ENCODE peak calls at places on chromosomes 5 and 9, in six cellular contexts. G is fibroblast of pulmonary artery; A is naive thymus-derived CD4-positive, alpha-beta T cell; Q is brain microvascular endothelial cell; D is choroid plexus epithelial cell; F is NT2/D1. N is an unnamed sample.
A peak's percentile ranks its signal among the peaks of the same experiment; 100 is the strongest.

GRCh38 chr9:101536351-101536750 is 2.7 kb downstream of the RNF20 start:
- DNase-seq in G (peak; percentile 27), D (peak; percentile 50), Q (peak; percentile 30), A (no peak), F (no peak), N (no peak)

GRCh38 chr5:53994148-53994547 is 316.2 kb downstream of the ARL15 start:
- DNase-seq in A (no peak), D (peak; percentile 74), F (no peak), Q (no peak), G (peak; percentile 77), N (no peak)

GRCh38 chr5:68141494-68141893 is 74.1 kb upstream of the PIK3R1 start:
- DNase-seq in G (no peak), D (peak; percentile 81), Q (peak; percentile 58), A (no peak), F (no peak), N (no peak)

GRCh38 chr5:113081881-113082546 is 105.4 kb downstream of the DCP2 start:
- DNase-seq in G (peak; percentile 83), F (no peak), A (no peak), Q (peak; percentile 29), D (peak; percentile 52), N (no peak)

GRCh38 chr9:114210691-114211276 is 55.4 kb downstream of the COL27A1 start:
- DNase-seq in Q (no peak), A (no peak), D (no peak), G (no peak), F (no peak), N (no peak)

GRCh38 chr5:124527220-124527991 is 219.0 kb downstream of the ZNF608 start:
- DNase-seq in F (no peak), Q (no peak), G (no peak), D (no peak), A (no peak), N (peak; percentile 83)

GRCh38 chr9:11038366-11038765 is 425.6 kb upstream of the PTPRD start:
- DNase-seq in A (no peak), F (no peak), G (no peak), Q (no peak), D (no peak), N (no peak)

GRCh38 chr9:120971938-120972337 is 45.3 kb upstream of the TRAF1 start:
- DNase-seq in G (no peak), A (no peak), F (no peak), Q (no peak), D (no peak), N (no peak)

DNA sequence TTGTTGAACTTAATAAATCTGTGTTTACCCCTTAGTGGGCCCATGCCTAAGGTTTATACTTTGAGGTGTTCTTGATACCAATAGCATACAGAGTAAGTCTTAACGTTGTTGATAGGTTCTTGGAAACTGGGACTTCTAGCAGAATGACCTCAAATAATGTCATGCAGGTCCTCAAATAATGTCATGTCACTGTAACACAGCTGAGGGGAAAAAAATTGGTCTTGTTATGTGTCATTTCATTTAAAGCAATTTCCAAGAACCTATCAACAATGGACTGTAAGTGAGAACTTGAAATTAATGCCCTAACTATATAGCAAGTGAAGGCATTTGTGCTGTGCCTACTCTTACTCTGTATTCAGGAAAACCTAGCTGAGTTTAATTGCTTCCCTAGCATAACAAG is 7.2 kb downstream of the DNAJA1 start:
- DNase-seq in D (no peak), Q (no peak), G (no peak), F (no peak), A (no peak), N (no peak)
- H3K4me3 ChIP-seq in D (no peak overlapping the region), Q (no peak overlapping the region), G (no peak overlapping the region), F (no peak overlapping the region), A (no peak overlapping the region), N (no peak overlapping the region)

GRCh38 chr9:133597316-133597957 is 11.8 kb downstream of the FAM163B start:
- DNase-seq in Q (no peak), G (peak; percentile 31), D (peak; percentile 37), A (no peak), F (no peak), N (no peak)

GRCh38 chr9:133600747-133601146 is 8.4 kb downstream of the FAM163B start:
- DNase-seq in Q (no peak), G (no peak), D (no peak), A (no peak), F (no peak), N (no peak)

GRCh38 chr9:133601746-133602145 is 7.4 kb downstream of the FAM163B start:
- DNase-seq in F (no peak), Q (no peak), G (no peak), A (no peak), D (no peak), N (no peak)

GRCh38 chr9:133598978-133599377 is 10.2 kb downstream of the FAM163B start:
- DNase-seq in G (no peak), F (no peak), Q (no peak), D (no peak), A (no peak), N (no peak)

GRCh38 chr9:133599470-133600173 is 9.6 kb downstream of the FAM163B start:
- DNase-seq in Q (no peak), G (no peak), F (no peak), D (no peak), A (no peak), N (no peak)
- H3K4me3 ChIP-seq in Q (no peak overlapping the region), G (no peak overlapping the region), F (no peak overlapping the region), D (no peak overlapping the region), A (no peak overlapping the region), N (no peak overlapping the region)

GRCh38 chr5:471750-472058 is 28.7 kb downstream of the EXOC3 start:
- DNase-seq in A (no peak), D (no peak), G (no peak), Q (no peak), F (no peak), N (no peak)

GRCh38 chr5:472076-472655 is 29.2 kb downstream of the EXOC3 start:
- DNase-seq in Q (no peak), G (no peak), A (no peak), D (peak; percentile 18), F (no peak), N (no peak)

GRCh38 chr5:469752-470483 is 26.9 kb downstream of the EXOC3 start:
- DNase-seq in Q (no peak), G (no peak), F (no peak), A (no peak), D (no peak), N (no peak)

GRCh38 chr5:472656-473343 is 29.8 kb downstream of the EXOC3 start:
- DNase-seq in F (peak; percentile 39), G (peak; percentile 77), A (peak; percentile 90), D (peak; percentile 69), Q (peak; percentile 53), N (peak; percentile 43)

DNA sequence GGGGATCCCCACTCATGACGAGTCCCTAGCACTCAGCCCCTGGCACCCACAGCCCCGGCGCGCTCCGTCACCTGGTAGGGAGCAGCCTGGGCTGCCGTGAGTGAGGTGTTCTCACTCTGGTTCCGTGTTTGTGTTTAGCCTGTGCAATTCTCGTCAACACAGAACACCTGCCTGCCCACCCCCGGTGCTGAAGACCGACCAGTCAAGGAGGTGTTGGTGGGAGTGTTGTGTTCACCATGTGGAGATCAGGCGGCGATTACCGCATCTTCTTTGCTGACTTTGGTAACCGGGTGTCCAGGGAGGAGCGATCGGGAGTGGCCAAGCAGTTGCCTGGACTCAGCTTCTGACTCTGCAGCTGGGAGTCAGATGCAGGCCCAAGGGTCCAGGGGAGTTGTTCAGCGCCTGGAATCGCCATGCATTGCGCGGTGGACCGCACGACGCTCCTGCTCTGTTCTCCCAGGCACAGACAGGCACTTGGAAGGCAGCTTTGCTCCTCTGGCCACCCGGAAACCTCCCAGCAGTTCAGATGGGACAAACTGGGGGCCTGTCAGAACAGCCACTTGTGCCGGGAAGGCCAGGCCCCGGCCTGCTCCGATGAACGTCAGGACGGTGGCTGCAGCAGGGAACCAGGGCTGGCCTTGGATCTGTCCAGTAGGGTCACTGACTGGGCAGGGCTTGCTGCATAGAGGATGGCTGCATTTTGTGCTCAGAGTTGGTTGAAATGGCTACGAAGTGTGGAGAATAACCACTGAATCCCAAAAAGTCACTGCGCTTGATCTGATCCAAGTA is 28.2 kb downstream of the EXOC3 start:
- DNase-seq in Q (no peak), D (no peak), F (no peak), A (no peak), G (no peak), N (no peak)
- H3K4me3 ChIP-seq in Q (no peak overlapping the region), D (no peak overlapping the region), F (no peak overlapping the region), A (peak overlapping the region; percentile 82), G (peak overlapping the region; percentile 63), N (no peak overlapping the region)

GRCh38 chr5:150409638-150410523 is 2.8 kb downstream of the CD74 start:
- DNase-seq in G (peak; percentile 87), Q (peak; percentile 86), A (peak; percentile 27), F (peak; percentile 63), D (peak; percentile 92), N (peak; percentile 41)
- H3K4me3 ChIP-seq in G (no peak overlapping the region), Q (no peak overlapping the region), A (peak overlapping the region; percentile 83), F (peak overlapping the region; percentile 26), D (no peak overlapping the region), N (no peak overlapping the region)

GRCh38 chr5:73450672-73451217 is 2.2 kb upstream of the FOXD1 start:
- DNase-seq in Q (no peak), G (no peak), D (peak; percentile 49), F (no peak), A (no peak), N (no peak)
- H3K4me3 ChIP-seq in Q (peak overlapping the region; percentile 55), G (no peak overlapping the region), D (peak overlapping the region; percentile 64), F (peak overlapping the region; percentile 36), A (no peak overlapping the region), N (peak overlapping the region; percentile 60)

GRCh38 chr5:179819296-179820126 is 1.2 kb upstream of the SQSTM1 start:
- DNase-seq in G (peak; percentile 82), A (no peak), F (no peak), D (peak; percentile 84), Q (peak; percentile 48), N (peak; percentile 31)
- H3K4me3 ChIP-seq in G (peak overlapping the region; percentile 36), A (peak overlapping the region; percentile 87), F (peak overlapping the region; percentile 8), D (peak overlapping the region; percentile 9), Q (peak overlapping the region; percentile 12), N (peak overlapping the region; percentile 27)

DNA sequence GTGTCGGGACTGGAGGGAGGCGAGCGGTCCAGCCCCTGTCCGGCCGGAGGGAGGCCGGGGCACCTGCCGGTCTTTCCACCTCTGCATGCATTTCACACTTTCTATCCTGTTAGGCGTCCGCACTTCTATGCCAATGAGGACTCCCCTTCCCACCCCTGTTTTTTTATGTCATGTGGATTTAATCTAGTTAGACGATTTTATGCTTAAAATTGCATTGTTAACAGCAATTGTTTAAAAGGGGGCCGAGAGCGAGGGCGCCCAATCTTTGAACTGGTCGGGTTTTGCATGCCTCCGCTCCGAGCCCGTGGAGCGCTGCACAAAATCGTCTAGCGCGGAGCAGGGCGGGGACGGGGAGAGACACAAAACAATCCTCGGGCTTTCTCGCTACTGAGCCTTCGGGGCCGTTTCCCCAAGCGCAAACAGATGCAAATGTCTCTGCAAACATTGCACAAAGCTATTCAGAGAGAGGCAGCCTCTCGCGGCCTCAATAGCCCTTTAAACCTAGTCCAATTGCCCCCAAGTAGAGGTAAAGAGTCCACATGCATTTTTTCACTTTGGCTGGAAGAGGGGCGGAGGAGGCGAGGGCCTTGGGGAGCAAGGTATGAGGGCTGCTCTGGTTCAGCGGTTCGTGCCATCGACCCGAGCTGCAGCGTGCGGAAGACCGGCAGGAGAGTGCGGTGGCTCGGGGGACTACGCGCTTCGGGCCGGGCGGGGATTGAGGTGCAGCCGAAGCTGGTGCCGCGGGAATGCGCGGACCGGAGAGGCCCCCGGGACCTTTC is 37.5 kb upstream of the TIFAB start:
- DNase-seq in G (no peak), Q (no peak), D (no peak), A (no peak), F (no peak), N (no peak)
- H3K4me3 ChIP-seq in G (no peak overlapping the region), Q (peak overlapping the region; percentile 49), D (no peak overlapping the region), A (no peak overlapping the region), F (peak overlapping the region; percentile 33), N (peak overlapping the region; percentile 45)

N was measured in skeletal muscle cell.